ENCODE peak calls at places on chromosomes 5 and 9, in five cellular contexts. One of them, this sample, is unnamed.

GRCh38 chr5:98397081-98397480 is 376.4 kb upstream of the RGMB start:
- DNase-seq in cardiac fibroblast: peak
- DNase-seq in tibial nerve: no peak
- DNase-seq in progenitor cell of endocrine pancreas: no peak
- DNase-seq in nephron progenitor cell: no peak
- DNase-seq in this sample: no peak

GRCh38 chr5:41871866-41872265 is 1.6 kb upstream of the OXCT1 start:
- DNase-seq in cardiac fibroblast: peak
- DNase-seq in tibial nerve: no peak
- DNase-seq in progenitor cell of endocrine pancreas: no peak
- DNase-seq in nephron progenitor cell: no peak
- DNase-seq in this sample: no peak

GRCh38 chr9:35364817-35365585 is 124.9 kb upstream of the RUSC2 start:
- DNase-seq in cardiac fibroblast: no peak
- DNase-seq in tibial nerve: no peak
- DNase-seq in progenitor cell of endocrine pancreas: no peak
- DNase-seq in nephron progenitor cell: no peak
- DNase-seq in this sample: no peak

GRCh38 chr5:10975915-10976314 is 214.9 kb upstream of the DAP start:
- DNase-seq in cardiac fibroblast: no peak
- DNase-seq in tibial nerve: no peak
- DNase-seq in progenitor cell of endocrine pancreas: no peak
- DNase-seq in nephron progenitor cell: no peak
- DNase-seq in this sample: no peak

GRCh38 chr5:168162464-168162863 is 129.0 kb upstream of the WWC1 start:
- DNase-seq in cardiac fibroblast: no peak
- DNase-seq in tibial nerve: no peak
- DNase-seq in progenitor cell of endocrine pancreas: no peak
- DNase-seq in nephron progenitor cell: no peak
- DNase-seq in this sample: no peak

GRCh38 chr9:128152781-128153116 is 3.5 kb downstream of the LCN2 start:
- DNase-seq in cardiac fibroblast: no peak
- DNase-seq in tibial nerve: no peak
- DNase-seq in progenitor cell of endocrine pancreas: no peak
- DNase-seq in nephron progenitor cell: no peak
- DNase-seq in this sample: no peak

GRCh38 chr9:77210116-77210515 is 32.8 kb downstream of the VPS13A start:
- DNase-seq in cardiac fibroblast: no peak
- DNase-seq in tibial nerve: no peak
- DNase-seq in progenitor cell of endocrine pancreas: no peak
- DNase-seq in nephron progenitor cell: no peak
- DNase-seq in this sample: no peak

GRCh38 chr5:152171888-152172287 is 233.2 kb downstream of the NMUR2 start:
- DNase-seq in cardiac fibroblast: no peak
- DNase-seq in tibial nerve: no peak
- DNase-seq in progenitor cell of endocrine pancreas: no peak
- DNase-seq in nephron progenitor cell: no peak
- DNase-seq in this sample: no peak

GRCh38 chr9:101442248-101443136 is 6.9 kb upstream of the ALDOB start:
- DNase-seq in cardiac fibroblast: no peak
- DNase-seq in tibial nerve: no peak
- DNase-seq in progenitor cell of endocrine pancreas: no peak
- DNase-seq in nephron progenitor cell: no peak
- DNase-seq in this sample: no peak

GRCh38 chr9:12712532-12712931 is 19.3 kb downstream of the TYRP1 start:
- DNase-seq in cardiac fibroblast: no peak
- DNase-seq in tibial nerve: no peak
- DNase-seq in progenitor cell of endocrine pancreas: no peak
- DNase-seq in nephron progenitor cell: no peak
- DNase-seq in this sample: no peak

GRCh38 chr5:87300744-87301143 is 33.1 kb downstream of the RASA1 start:
- DNase-seq in cardiac fibroblast: peak
- DNase-seq in tibial nerve: no peak
- DNase-seq in progenitor cell of endocrine pancreas: no peak
- DNase-seq in nephron progenitor cell: no peak
- DNase-seq in this sample: no peak

GRCh38 chr5:86644843-86645242 is 27.1 kb downstream of the COX7C start:
- DNase-seq in cardiac fibroblast: no peak
- DNase-seq in tibial nerve: no peak
- DNase-seq in progenitor cell of endocrine pancreas: no peak
- DNase-seq in nephron progenitor cell: no peak
- DNase-seq in this sample: no peak

GRCh38 chr5:28265877-28266276 is 1227.5 kb upstream of the CDH9 start:
- DNase-seq in cardiac fibroblast: no peak
- DNase-seq in tibial nerve: no peak
- DNase-seq in progenitor cell of endocrine pancreas: no peak
- DNase-seq in nephron progenitor cell: no peak
- DNase-seq in this sample: no peak

GRCh38 chr9:36665387-36665786 is 92.7 kb downstream of the MELK start:
- DNase-seq in cardiac fibroblast: no peak
- DNase-seq in tibial nerve: no peak
- DNase-seq in progenitor cell of endocrine pancreas: no peak
- DNase-seq in nephron progenitor cell: no peak
- DNase-seq in this sample: no peak

GRCh38 chr9:78167356-78167755 is 68.5 kb upstream of the CEP78 start:
- DNase-seq in cardiac fibroblast: no peak
- DNase-seq in tibial nerve: no peak
- DNase-seq in progenitor cell of endocrine pancreas: peak
- DNase-seq in nephron progenitor cell: peak
- DNase-seq in this sample: no peak

GRCh38 chr9:136724772-136725171 is 12.4 kb downstream of the DIPK1B start:
- DNase-seq in cardiac fibroblast: no peak
- DNase-seq in tibial nerve: no peak
- DNase-seq in progenitor cell of endocrine pancreas: no peak
- DNase-seq in nephron progenitor cell: no peak
- DNase-seq in this sample: no peak

GRCh38 chr9:37676411-37676830 is 25.7 kb downstream of the FRMPD1 start:
- DNase-seq in cardiac fibroblast: no peak
- DNase-seq in tibial nerve: no peak
- DNase-seq in progenitor cell of endocrine pancreas: no peak
- DNase-seq in nephron progenitor cell: no peak
- DNase-seq in this sample: no peak

GRCh38 chr9:132061526-132061925 is 18.1 kb downstream of the MED27 start:
- DNase-seq in cardiac fibroblast: no peak
- DNase-seq in tibial nerve: no peak
- DNase-seq in progenitor cell of endocrine pancreas: no peak
- DNase-seq in nephron progenitor cell: no peak
- DNase-seq in this sample: no peak

GRCh38 chr5:25858019-25858418 is 1180.4 kb downstream of the CDH9 start:
- DNase-seq in cardiac fibroblast: no peak
- DNase-seq in tibial nerve: no peak
- DNase-seq in progenitor cell of endocrine pancreas: no peak
- DNase-seq in nephron progenitor cell: peak
- DNase-seq in this sample: no peak

GRCh38 chr5:178208540-178209227 is 4.4 kb downstream of the HNRNPAB start:
- DNase-seq in cardiac fibroblast: no peak
- DNase-seq in tibial nerve: no peak
- DNase-seq in progenitor cell of endocrine pancreas: no peak
- DNase-seq in nephron progenitor cell: no peak
- DNase-seq in this sample: no peak

GRCh38 chr5:180613789-180614188 is 22.5 kb upstream of the SCGB3A1 start:
- DNase-seq in cardiac fibroblast: no peak
- DNase-seq in tibial nerve: no peak
- DNase-seq in progenitor cell of endocrine pancreas: no peak
- DNase-seq in nephron progenitor cell: no peak
- DNase-seq in this sample: no peak

GRCh38 chr9:96435345-96435744 is 14.6 kb upstream of the HABP4 start:
- DNase-seq in cardiac fibroblast: no peak
- DNase-seq in tibial nerve: no peak
- DNase-seq in progenitor cell of endocrine pancreas: no peak
- DNase-seq in nephron progenitor cell: no peak
- DNase-seq in this sample: no peak

GRCh38 chr5:153632748-153633290 is 142.3 kb downstream of the GRIA1 start:
- DNase-seq in cardiac fibroblast: no peak
- DNase-seq in tibial nerve: no peak
- DNase-seq in progenitor cell of endocrine pancreas: no peak
- DNase-seq in nephron progenitor cell: no peak
- DNase-seq in this sample: no peak

GRCh38 chr5:56986631-56986957 is 34.7 kb upstream of the MIER3 start:
- DNase-seq in cardiac fibroblast: peak
- DNase-seq in tibial nerve: no peak
- DNase-seq in progenitor cell of endocrine pancreas: no peak
- DNase-seq in nephron progenitor cell: no peak
- DNase-seq in this sample: no peak

GRCh38 chr5:125059255-125060050 is 313.0 kb upstream of the ZNF608 start:
- DNase-seq in cardiac fibroblast: peak
- DNase-seq in tibial nerve: no peak
- DNase-seq in progenitor cell of endocrine pancreas: no peak
- DNase-seq in nephron progenitor cell: no peak
- DNase-seq in this sample: no peak

GRCh38 chr5:135174315-135175096 is 140.5 kb upstream of the PITX1 start:
- DNase-seq in cardiac fibroblast: peak
- DNase-seq in tibial nerve: no peak
- DNase-seq in progenitor cell of endocrine pancreas: no peak
- DNase-seq in nephron progenitor cell: no peak
- DNase-seq in this sample: no peak

GRCh38 chr9:23044549-23044948 is 597.9 kb downstream of the DMRTA1 start:
- DNase-seq in cardiac fibroblast: peak
- DNase-seq in tibial nerve: no peak
- DNase-seq in progenitor cell of endocrine pancreas: no peak
- DNase-seq in nephron progenitor cell: no peak
- DNase-seq in this sample: no peak

GRCh38 chr9:79360387-79361347 is 211.1 kb upstream of the TLE4 start:
- DNase-seq in cardiac fibroblast: peak
- DNase-seq in tibial nerve: no peak
- DNase-seq in progenitor cell of endocrine pancreas: no peak
- DNase-seq in nephron progenitor cell: no peak
- DNase-seq in this sample: no peak

GRCh38 chr9:113652355-113653152 is 189.0 kb downstream of the RGS3 start:
- DNase-seq in cardiac fibroblast: no peak
- DNase-seq in tibial nerve: no peak
- DNase-seq in progenitor cell of endocrine pancreas: no peak
- DNase-seq in nephron progenitor cell: no peak
- DNase-seq in this sample: no peak

GRCh38 chr9:113656771-113657670 is 193.5 kb downstream of the RGS3 start:
- DNase-seq in cardiac fibroblast: no peak
- DNase-seq in tibial nerve: no peak
- DNase-seq in progenitor cell of endocrine pancreas: no peak
- DNase-seq in nephron progenitor cell: no peak
- DNase-seq in this sample: no peak

GRCh38 chr9:113654605-113655193 is 191.2 kb downstream of the RGS3 start:
- DNase-seq in cardiac fibroblast: peak
- DNase-seq in tibial nerve: no peak
- DNase-seq in progenitor cell of endocrine pancreas: no peak
- DNase-seq in nephron progenitor cell: no peak
- DNase-seq in this sample: no peak

GRCh38 chr9:113651896-113652295 is 188.4 kb downstream of the RGS3 start:
- DNase-seq in cardiac fibroblast: no peak
- DNase-seq in tibial nerve: no peak
- DNase-seq in progenitor cell of endocrine pancreas: no peak
- DNase-seq in nephron progenitor cell: no peak
- DNase-seq in this sample: no peak

GRCh38 chr9:113653746-113654604 is 190.4 kb downstream of the RGS3 start:
- DNase-seq in cardiac fibroblast: no peak
- DNase-seq in tibial nerve: no peak
- DNase-seq in progenitor cell of endocrine pancreas: no peak
- DNase-seq in nephron progenitor cell: no peak
- DNase-seq in this sample: no peak
- TF ChIP-seq CTCF in cardiac fibroblast: no peak
- TF ChIP-seq CTCF in tibial nerve: no peak
- TF ChIP-seq CTCF in progenitor cell of endocrine pancreas: no peak
- TF ChIP-seq CTCF in nephron progenitor cell: no peak
- TF ChIP-seq CTCF in this sample: no peak

DNA sequence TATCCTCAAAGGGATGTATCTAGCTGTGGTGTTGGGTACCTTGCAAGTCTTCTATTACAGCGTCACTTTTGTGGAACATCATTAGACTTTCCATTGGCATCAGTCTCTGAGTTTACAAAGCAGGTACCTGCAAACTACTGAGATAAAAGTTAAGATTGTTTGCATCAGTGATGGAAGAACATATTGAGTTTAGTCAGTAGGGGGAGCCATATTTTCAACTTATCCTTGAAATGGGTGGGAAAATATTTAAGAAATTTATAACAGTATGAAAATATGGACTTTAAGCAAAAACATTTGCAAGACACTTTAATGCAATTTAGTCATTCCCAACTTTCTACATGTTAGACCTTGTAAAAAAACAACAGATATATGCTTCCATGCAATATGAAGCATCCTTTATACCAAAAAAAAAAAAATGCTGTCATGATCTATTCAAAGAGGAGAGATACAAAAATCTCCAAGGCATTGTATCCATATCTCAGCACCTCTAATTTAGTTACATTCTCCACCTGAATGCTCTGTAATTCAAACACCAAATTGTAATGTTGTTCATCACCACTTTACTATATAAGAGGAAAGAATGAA is 98.6 kb upstream of the ADAMTS19 start:
- DNase-seq in cardiac fibroblast: peak
- DNase-seq in tibial nerve: no peak
- DNase-seq in progenitor cell of endocrine pancreas: no peak
- DNase-seq in nephron progenitor cell: no peak
- DNase-seq in this sample: no peak
- TF ChIP-seq CTCF in cardiac fibroblast: peak
- TF ChIP-seq CTCF in tibial nerve: no peak
- TF ChIP-seq CTCF in progenitor cell of endocrine pancreas: peak
- TF ChIP-seq CTCF in nephron progenitor cell: peak
- TF ChIP-seq CTCF in this sample: peak

DNA sequence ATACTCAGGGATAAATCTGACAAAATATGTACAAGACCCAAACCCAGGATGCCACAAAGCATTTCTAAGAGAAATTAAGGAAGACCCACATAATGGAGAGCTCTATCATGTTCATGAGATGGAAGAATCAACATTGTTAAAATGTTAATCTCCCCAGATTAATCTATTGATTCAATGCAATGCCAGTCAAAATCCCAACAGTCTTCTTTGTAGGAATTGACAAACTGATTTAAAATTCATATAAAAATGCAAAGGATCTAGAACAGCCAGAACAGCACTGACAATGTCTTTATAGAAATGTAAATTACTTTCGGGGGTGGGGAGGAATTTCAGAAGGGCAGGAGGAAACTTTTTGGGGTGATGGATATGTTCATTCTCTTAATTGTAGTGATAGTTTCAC is 281.6 kb upstream of the SEMA6A start:
- DNase-seq in cardiac fibroblast: no peak
- DNase-seq in tibial nerve: no peak
- DNase-seq in progenitor cell of endocrine pancreas: no peak
- DNase-seq in nephron progenitor cell: no peak
- DNase-seq in this sample: no peak
- TF ChIP-seq CTCF in cardiac fibroblast: no peak
- TF ChIP-seq CTCF in tibial nerve: no peak
- TF ChIP-seq CTCF in progenitor cell of endocrine pancreas: no peak
- TF ChIP-seq CTCF in nephron progenitor cell: no peak
- TF ChIP-seq CTCF in this sample: no peak

GRCh38 chr5:89844548-89844947 is 565.0 kb downstream of the CETN3 start:
- DNase-seq in cardiac fibroblast: no peak
- DNase-seq in tibial nerve: no peak
- DNase-seq in progenitor cell of endocrine pancreas: no peak
- DNase-seq in nephron progenitor cell: no peak
- DNase-seq in this sample: no peak
- TF ChIP-seq CTCF in cardiac fibroblast: no peak
- TF ChIP-seq CTCF in tibial nerve: no peak
- TF ChIP-seq CTCF in progenitor cell of endocrine pancreas: no peak
- TF ChIP-seq CTCF in nephron progenitor cell: no peak
- TF ChIP-seq CTCF in this sample: no peak

DNA sequence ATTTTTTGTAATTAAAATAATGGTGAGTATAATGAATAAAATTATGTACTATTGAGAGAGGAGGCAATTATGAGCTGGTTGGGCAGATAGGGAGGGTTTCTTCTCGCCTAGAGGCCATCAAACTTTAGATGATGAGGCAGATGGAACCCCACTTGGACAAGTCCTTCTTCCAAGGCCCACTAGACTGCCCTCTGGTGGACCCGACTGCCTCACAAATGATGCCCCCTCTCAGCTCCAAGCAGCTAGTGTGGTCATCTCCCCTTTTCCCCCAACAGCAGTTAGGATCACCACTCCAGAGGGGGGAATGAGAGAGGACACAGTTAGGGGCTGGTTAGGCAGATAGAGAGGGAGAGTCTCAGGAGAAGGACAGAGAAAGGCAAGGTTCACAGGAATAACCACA is 348.0 kb upstream of the CDH18 start:
- DNase-seq in cardiac fibroblast: peak
- DNase-seq in tibial nerve: no peak
- DNase-seq in progenitor cell of endocrine pancreas: no peak
- DNase-seq in nephron progenitor cell: peak
- DNase-seq in this sample: no peak
- TF ChIP-seq CTCF in cardiac fibroblast: peak
- TF ChIP-seq CTCF in tibial nerve: no peak
- TF ChIP-seq CTCF in progenitor cell of endocrine pancreas: no peak
- TF ChIP-seq CTCF in nephron progenitor cell: no peak
- TF ChIP-seq CTCF in this sample: no peak